ENCODE peak calls at places on chromosomes 2 and 18, in seven cellular contexts. D, Y, H, M, E, T and J are unnamed samples.

GRCh38 chr18:57780318-57781127 is 22.6 kb downstream of the ATP8B1 start:
- DNase-seq in T (peak; percentile 93), E (no peak), D (no peak), Y (no peak), M (no peak), H (no peak), J (peak; percentile 62)

GRCh38 chr2:6368271-6368670 is 497.4 kb downstream of the CMPK2 start:
- DNase-seq in T (peak; percentile 90), E (no peak), M (no peak), Y (no peak), H (no peak), D (no peak), J (no peak)

GRCh38 chr2:170845343-170845742 is 28.7 kb downstream of the GAD1 start:
- DNase-seq in Y (no peak), D (no peak), T (no peak), H (no peak), M (no peak), E (no peak), J (no peak)

GRCh38 chr18:76613058-76613457 is 118.0 kb upstream of the ZNF516 start:
- DNase-seq in M (no peak), H (no peak), E (no peak), T (no peak), Y (no peak), D (no peak), J (no peak)

GRCh38 chr2:207895236-207895860 is 125.6 kb upstream of the FZD5 start:
- DNase-seq in Y (no peak), D (peak; percentile 57), M (no peak), T (no peak), E (no peak), H (no peak), J (no peak)

GRCh38 chr2:183383854-183384253 is 259.6 kb downstream of the NUP35 start:
- DNase-seq in T (no peak), D (no peak), H (no peak), M (no peak), Y (no peak), E (no peak), J (no peak)

GRCh38 chr2:240892925-240893324 is 3.0 kb downstream of the MAB21L4 start:
- DNase-seq in D (no peak), T (no peak), M (no peak), H (no peak), E (no peak), Y (no peak), J (no peak)

GRCh38 chr2:86520153-86520552 is 43.1 kb downstream of the CHMP3 start:
- DNase-seq in E (no peak), Y (no peak), T (no peak), D (no peak), H (no peak), M (no peak), J (no peak)

GRCh38 chr2:47819834-47820233 is 36.9 kb downstream of the MSH6 start:
- DNase-seq in T (no peak), E (no peak), M (no peak), D (no peak), H (no peak), Y (no peak), J (no peak)

GRCh38 chr2:143254108-143254507 is 124.9 kb downstream of the ARHGAP15 start:
- DNase-seq in T (no peak), H (no peak), M (no peak), D (no peak), Y (peak; percentile 48), E (no peak), J (no peak)

GRCh38 chr18:47317824-47318508 is 66.5 kb upstream of the SKOR2 start:
- DNase-seq in Y (no peak), D (no peak), T (no peak), M (no peak), E (no peak), H (no peak), J (no peak)

GRCh38 chr2:231189571-231190495 is 8.6 kb upstream of the ARMC9 start:
- DNase-seq in E (peak; percentile 79), M (peak; percentile 52), H (peak; percentile 90), D (peak; percentile 44), Y (no peak), T (no peak), J (no peak)

GRCh38 chr2:79223539-79223938 is 64.0 kb upstream of the REG3A start:
- DNase-seq in H (no peak), M (no peak), T (no peak), Y (no peak), D (no peak), E (no peak), J (no peak)

GRCh38 chr2:211900518-211900917 is 638.1 kb downstream of the ERBB4 start:
- DNase-seq in Y (no peak), D (no peak), E (no peak), H (no peak), M (no peak), T (no peak), J (no peak)

GRCh38 chr2:133787207-133787606 is 218.9 kb upstream of the NCKAP5 start:
- DNase-seq in M (no peak), D (no peak), T (peak; percentile 65), H (no peak), E (no peak), Y (no peak), J (peak; percentile 56)

GRCh38 chr2:96876036-96876810 is 6.3 kb upstream of the SEMA4C start:
- DNase-seq in E (no peak), T (no peak), H (peak; percentile 81), M (no peak), Y (no peak), D (no peak), J (no peak)

GRCh38 chr2:227612546-227613271 is 1.9 kb downstream of the SCYGR3 start:
- DNase-seq in M (no peak), H (no peak), E (no peak), Y (no peak), D (no peak), T (no peak), J (no peak)

GRCh38 chr2:207163815-207164747 is 1.7 kb downstream of the KLF7 start:
- DNase-seq in M (peak; percentile 44), E (peak; percentile 85), D (peak; percentile 53), H (peak; percentile 83), Y (peak; percentile 40), T (peak; percentile 44), J (peak; percentile 62)

GRCh38 chr2:47077442-47078117 is 77.5 kb downstream of the STPG4 start:
- DNase-seq in M (no peak), Y (no peak), T (no peak), H (peak; percentile 36), D (no peak), E (no peak), J (peak; percentile 21)

GRCh38 chr2:176562359-176563043 is 293.3 kb downstream of the MTX2 start:
- DNase-seq in M (no peak), T (peak; percentile 90), Y (no peak), D (no peak), H (no peak), E (no peak), J (peak; percentile 73)

GRCh38 chr2:176561706-176562105 is 292.5 kb downstream of the MTX2 start:
- DNase-seq in T (peak; percentile 93), H (no peak), M (no peak), D (no peak), Y (no peak), E (no peak), J (no peak)

GRCh38 chr2:176558574-176559140 is 289.4 kb downstream of the MTX2 start:
- DNase-seq in T (no peak), H (no peak), E (no peak), M (no peak), Y (no peak), D (no peak), J (no peak)

GRCh38 chr2:176557821-176558220 is 288.6 kb downstream of the MTX2 start:
- DNase-seq in Y (no peak), D (no peak), M (no peak), T (no peak), H (no peak), E (no peak), J (no peak)

DNA sequence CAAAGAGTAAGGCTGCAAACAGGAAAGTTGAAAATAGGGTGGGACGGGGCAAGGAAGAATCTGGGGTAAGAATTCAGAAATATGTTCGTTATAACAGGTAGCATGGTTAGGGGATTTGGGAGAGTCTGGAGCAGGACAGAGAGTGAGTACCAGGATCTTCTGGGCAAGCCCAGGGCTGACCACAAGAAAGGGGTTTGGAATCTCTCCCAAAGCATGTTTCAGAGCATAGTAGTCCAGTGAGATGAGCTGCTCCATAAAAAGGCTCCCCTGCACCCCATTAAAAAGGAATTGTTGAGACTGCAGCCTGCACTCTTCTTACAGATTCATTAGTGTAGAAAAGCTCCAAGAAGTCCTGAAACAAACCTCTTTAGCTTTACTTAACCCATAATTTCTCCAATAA is 291.1 kb downstream of the MTX2 start:
- DNase-seq in E (no peak), D (no peak), M (no peak), Y (no peak), T (no peak), H (no peak), J (no peak)
- TF ChIP-seq CTCF in E (no peak), D (no peak), M (no peak), Y (no peak), T (no peak), H (no peak), J (no peak)

GRCh38 chr18:9113468-9114149 is 11.1 kb downstream of the NDUFV2 start:
- DNase-seq in E (no peak), H (no peak), Y (no peak), T (no peak), M (no peak), D (no peak), J (no peak)
- H3K4me3 ChIP-seq in E (no peak overlapping the region), H (no peak overlapping the region), Y (no peak overlapping the region), T (no peak overlapping the region), M (no peak overlapping the region), D (no peak overlapping the region), J (no peak overlapping the region)

DNA sequence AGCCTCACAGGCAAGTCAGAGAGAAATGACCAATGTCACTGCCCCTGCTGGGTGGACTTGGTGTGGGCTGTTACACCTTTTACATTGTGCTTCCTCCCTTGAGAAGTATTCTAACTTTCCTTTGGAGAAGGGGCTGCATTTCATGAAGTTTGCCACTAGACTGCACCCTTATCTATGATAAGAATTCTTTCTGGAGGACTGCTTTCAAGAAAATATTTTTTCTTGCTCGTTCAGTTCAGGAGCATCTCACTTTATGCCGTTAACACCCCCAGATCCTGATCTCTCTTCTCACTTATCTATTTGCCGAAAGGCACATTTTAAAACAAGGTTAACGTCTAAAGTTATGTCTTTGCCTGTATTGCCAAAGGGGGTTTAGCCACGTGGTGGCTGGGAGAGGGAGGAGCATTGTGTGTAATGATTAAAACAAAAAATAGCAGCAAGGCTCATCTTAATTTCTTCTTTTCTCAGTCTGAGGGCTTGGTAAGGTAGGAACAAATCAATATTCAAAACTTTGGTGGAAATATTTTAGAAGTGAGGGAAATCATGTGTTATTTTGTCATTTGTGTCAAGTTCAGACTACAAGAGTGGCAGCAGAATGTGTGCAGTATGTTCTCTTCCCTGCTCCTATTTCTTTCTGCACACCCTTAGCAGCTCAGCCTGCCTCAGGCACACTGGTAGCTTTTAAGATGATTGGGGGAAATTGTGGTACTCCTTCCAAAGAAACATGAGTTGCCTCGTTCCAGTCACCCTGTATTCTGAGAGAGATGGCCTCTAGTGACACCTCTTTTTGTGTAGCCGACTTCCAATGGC is 1.6 kb upstream of the IGFBP5 start:
- DNase-seq in T (peak; percentile 47), M (no peak), H (no peak), Y (no peak), D (no peak), E (no peak), J (peak; percentile 46)
- TF ChIP-seq CTCF in T (peak; percentile 85), M (peak; percentile 33), H (peak; percentile 42), Y (peak; percentile 37), D (no peak), E (peak; percentile 50), J (peak; percentile 68)

DNA sequence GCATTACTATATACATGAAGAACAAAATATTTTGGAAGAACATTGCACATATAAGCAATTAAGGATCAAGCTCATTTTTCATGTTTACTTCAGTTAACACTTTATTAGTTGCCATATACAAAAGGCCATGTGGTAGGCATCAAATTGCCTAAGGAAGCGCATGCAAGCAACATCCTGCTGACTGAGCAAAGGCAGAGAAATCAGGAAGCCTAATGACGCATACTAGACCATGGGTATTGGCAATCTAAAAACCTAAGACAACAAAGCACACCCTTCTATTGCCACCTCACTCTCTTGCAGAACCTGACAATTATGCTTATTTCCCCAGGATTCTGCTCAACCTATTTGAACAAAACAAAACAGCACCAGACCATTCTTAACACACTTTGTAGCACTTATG is 171.9 kb downstream of the STK39 start:
- DNase-seq in M (no peak), H (no peak), Y (no peak), D (no peak), E (no peak), T (no peak), J (peak; percentile 37)
- H3K4me3 ChIP-seq in M (no peak overlapping the region), H (no peak overlapping the region), Y (no peak overlapping the region), D (no peak overlapping the region), E (no peak overlapping the region), T (no peak overlapping the region), J (no peak overlapping the region)